ENCODE peak calls at places on chromosome 10, in six cellular contexts. Q is uterus, B is SJSA1, E is colonic mucosa, Y is SK-N-SH, K is gastrocnemius medialis. A is an unnamed sample.
A peak's percentile ranks its signal among the peaks of the same experiment; 100 is the strongest.

GRCh38 chr10:118216526-118217035 is 125.5 kb downstream of the FAM204A start:
- DNase-seq in Q (peak; percentile 66), B (no peak), E (no peak), Y (no peak), K (no peak), A (no peak)

GRCh38 chr10:92238586-92239098 is 52.2 kb downstream of the CPEB3 start:
- DNase-seq in Q (peak; percentile 50), B (no peak), E (peak; percentile 71), Y (no peak), K (peak; percentile 82), A (no peak)

GRCh38 chr10:101986277-101986971 is 69.5 kb downstream of the ARMH3 start:
- DNase-seq in Q (no peak), B (no peak), E (no peak), Y (peak; percentile 24), K (no peak), A (no peak)

GRCh38 chr10:127774771-127775559 is 38.0 kb downstream of the FOXI2 start:
- DNase-seq in Q (no peak), B (no peak), E (no peak), Y (no peak), K (no peak), A (no peak)

GRCh38 chr10:22823109-22823508 is 104.7 kb upstream of the ARMC3 start:
- DNase-seq in Q (no peak), B (peak; percentile 74), E (no peak), Y (no peak), K (no peak), A (no peak)

GRCh38 chr10:120012133-120012405 is 119.5 kb downstream of the SEC23IP start:
- DNase-seq in Q (no peak), B (no peak), E (no peak), Y (peak; percentile 51), K (no peak), A (no peak)

GRCh38 chr10:121593267-121593666 is 5.0 kb downstream of the FGFR2 start:
- DNase-seq in Q (no peak), B (no peak), E (no peak), Y (no peak), K (no peak), A (no peak)

GRCh38 chr10:99784025-99784730 is 1.7 kb downstream of the ABCC2 start:
- DNase-seq in Q (no peak), B (peak; percentile 60), E (no peak), Y (no peak), K (no peak), A (no peak)

GRCh38 chr10:78461333-78461732 is 427.7 kb downstream of the RPS24 start:
- DNase-seq in Q (no peak), B (no peak), E (no peak), Y (no peak), K (no peak), A (no peak)

GRCh38 chr10:97726636-97727178 is 10.2 kb upstream of the ZFYVE27 start:
- DNase-seq in Q (no peak), B (no peak), E (peak; percentile 72), Y (no peak), K (no peak), A (no peak)

GRCh38 chr10:103466734-103467133 is 8.0 kb upstream of the CALHM1 start:
- DNase-seq in Q (no peak), B (no peak), E (no peak), Y (no peak), K (no peak), A (no peak)

GRCh38 chr10:72697711-72698110 is 5.8 kb downstream of the MCU start:
- DNase-seq in Q (no peak), B (no peak), E (no peak), Y (no peak), K (no peak), A (no peak)

GRCh38 chr10:95327367-95327766 is 36.6 kb upstream of the PDLIM1 start:
- DNase-seq in Q (no peak), B (no peak), E (no peak), Y (peak; percentile 48), K (peak; percentile 92), A (no peak)

GRCh38 chr10:26386800-26387199 is 51.3 kb upstream of the APBB1IP start:
- DNase-seq in Q (no peak), B (no peak), E (no peak), Y (no peak), K (no peak), A (no peak)

GRCh38 chr10:82887488-82887887 is 1012.5 kb downstream of the NRG3 start:
- DNase-seq in Q (no peak), B (no peak), E (no peak), Y (no peak), K (no peak), A (no peak)

GRCh38 chr10:49419005-49419404 is 23.1 kb upstream of the DRGX start:
- DNase-seq in Q (no peak), B (peak; percentile 30), E (no peak), Y (no peak), K (no peak), A (no peak)

GRCh38 chr10:16724509-16724908 is 92.7 kb downstream of the RSU1 start:
- DNase-seq in Q (no peak), B (no peak), E (no peak), Y (no peak), K (no peak), A (no peak)

GRCh38 chr10:61097026-61097425 is 153.0 kb upstream of the RHOBTB1 start:
- DNase-seq in Q (no peak), B (no peak), E (no peak), Y (no peak), K (no peak), A (no peak)

GRCh38 chr10:49381111-49381900 is 14.6 kb downstream of the DRGX start:
- DNase-seq in Q (no peak), B (no peak), E (no peak), Y (no peak), K (no peak), A (no peak)

GRCh38 chr10:114708717-114709352 is 50.8 kb upstream of the ABLIM1 start:
- DNase-seq in Q (no peak), B (peak; percentile 65), E (no peak), Y (no peak), K (no peak), A (no peak)

GRCh38 chr10:47277352-47278151 is 22.4 kb upstream of the GDF10 start:
- DNase-seq in Q (no peak), B (no peak), E (no peak), Y (no peak), K (no peak), A (peak; percentile 46)

GRCh38 chr10:89773081-89773480 is 71.7 kb downstream of the KIF20B start:
- DNase-seq in Q (no peak), B (no peak), E (no peak), Y (no peak), K (no peak), A (no peak)

GRCh38 chr10:52063159-52063558 is 250.9 kb upstream of the DKK1 start:
- DNase-seq in Q (no peak), B (no peak), E (no peak), Y (no peak), K (no peak), A (no peak)

GRCh38 chr10:77504870-77505257 is 132.7 kb downstream of the KCNMA1 start:
- DNase-seq in Q (no peak), B (no peak), E (no peak), Y (no peak), K (no peak), A (no peak)

GRCh38 chr10:122854648-122855047 is 9.0 kb upstream of the CUZD1 start:
- DNase-seq in Q (no peak), B (peak; percentile 74), E (no peak), Y (no peak), K (no peak), A (no peak)

GRCh38 chr10:49349390-49349789 is 46.5 kb downstream of the DRGX start:
- DNase-seq in Q (no peak), B (no peak), E (no peak), Y (no peak), K (no peak), A (no peak)

GRCh38 chr10:120613180-120613579 is 156.2 kb downstream of the PLPP4 start:
- DNase-seq in Q (no peak), B (no peak), E (no peak), Y (no peak), K (no peak), A (no peak)

GRCh38 chr10:4061441-4061951 is 276.5 kb upstream of the KLF6 start:
- DNase-seq in Q (peak; percentile 54), B (no peak), E (peak; percentile 80), Y (no peak), K (peak; percentile 69), A (peak; percentile 92)

GRCh38 chr10:1255600-1255999 is 199.4 kb downstream of the WDR37 start:
- DNase-seq in Q (no peak), B (no peak), E (no peak), Y (no peak), K (no peak), A (no peak)
- H3K27ac ChIP-seq in Q (no peak overlapping the region), B (no peak overlapping the region), E (no peak overlapping the region), Y (no peak overlapping the region), K (no peak overlapping the region), A (no peak overlapping the region)

DNA sequence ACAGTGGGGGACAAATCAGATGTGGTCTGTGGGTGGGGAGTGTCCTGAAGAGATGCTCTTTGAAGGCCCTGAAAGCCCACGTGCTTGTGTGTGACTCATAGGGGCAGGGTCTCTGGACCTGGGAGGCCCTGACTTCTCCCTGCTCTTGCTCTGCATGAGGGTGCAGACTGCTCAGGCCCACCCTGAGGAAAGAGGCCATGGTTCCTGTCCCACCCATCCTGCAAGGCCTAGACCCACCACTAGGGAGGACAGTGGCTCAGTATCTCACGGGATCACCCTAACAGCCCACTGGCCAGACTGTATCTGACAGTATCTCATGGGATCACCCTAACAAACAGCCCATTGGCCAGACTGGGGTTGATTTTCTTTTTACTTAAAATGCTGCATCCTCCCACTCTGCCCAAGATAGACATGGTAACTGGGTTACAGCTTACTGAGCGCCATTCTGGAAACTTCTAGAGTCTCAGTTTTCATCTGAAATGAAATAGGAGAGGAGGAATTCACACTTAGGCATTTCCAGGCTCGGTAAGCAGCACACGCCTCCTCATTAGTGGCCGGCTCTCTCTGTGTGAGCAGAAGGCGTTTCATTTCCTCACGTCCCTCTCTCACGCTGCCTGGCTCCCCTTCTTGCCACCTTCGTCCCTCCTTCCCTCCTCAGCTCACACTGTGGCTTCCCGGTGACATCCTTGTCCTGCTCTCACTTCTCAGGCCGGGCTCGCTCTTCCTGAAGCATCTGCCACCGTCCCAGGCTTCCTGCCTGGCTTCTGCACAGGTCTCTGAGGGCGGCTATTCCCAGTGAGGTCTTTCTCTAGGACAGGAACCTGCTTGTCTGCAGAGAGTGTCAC is 242.6 kb downstream of the GLRX3 start:
- DNase-seq in Q (no peak), B (no peak), E (no peak), Y (peak; percentile 46), K (no peak), A (no peak)
- H3K9me3 ChIP-seq in Q (no peaks in the 10 kb centered on the region), B (peaks cover 10% of the 10 kb centered on the region), E (no peaks in the 10 kb centered on the region), Y (no peaks in the 10 kb centered on the region), K (no peaks in the 10 kb centered on the region), A (no peaks in the 10 kb centered on the region)

DNA sequence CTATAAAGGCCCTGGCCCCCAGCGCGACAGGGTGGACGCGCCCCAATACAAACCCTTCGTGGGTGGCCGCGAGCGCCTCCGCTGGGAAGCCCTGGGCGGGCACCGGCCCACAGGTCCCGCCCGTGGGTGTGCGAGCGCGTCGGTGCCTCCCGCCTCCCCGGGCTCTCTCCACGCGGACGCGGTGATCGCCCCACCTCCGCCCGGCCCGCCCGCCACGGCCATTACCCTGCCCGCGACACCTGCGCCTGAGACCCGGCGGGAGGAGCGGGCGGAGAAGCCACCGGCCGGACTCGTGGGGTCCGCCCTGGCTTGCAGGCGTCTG is 81.2 kb downstream of the PAX2 start:
- DNase-seq in Q (no peak), B (no peak), E (no peak), Y (no peak), K (no peak), A (peak; percentile 30)
- H3K4me3 ChIP-seq in Q (no peak overlapping the region), B (no peak overlapping the region), E (peak overlapping the region; percentile 42), Y (no peak overlapping the region), K (peak overlapping the region; percentile 44), A (peak overlapping the region; percentile 60)

GRCh38 chr10:44280615-44281014 is 104.3 kb downstream of the CXCL12 start:
- DNase-seq in Q (peak; percentile 66), B (no peak), E (no peak), Y (no peak), K (peak; percentile 50), A (no peak)
- H3K27ac ChIP-seq in Q (peak overlapping the region; percentile 31), B (no peak overlapping the region), E (no peak overlapping the region), Y (no peak overlapping the region), K (peak overlapping the region; percentile 52), A (peak overlapping the region; percentile 70)

A was measured in ascending aorta.